ENCODE peak calls at places on chromosome 11, in six cellular contexts. B, N, M, F, A and S are unnamed samples.

GRCh38 chr11:16895306-16895705 is 118.9 kb downstream of the PLEKHA7 start:
- DNase-seq in F (no peak), M (no peak), B (no peak), A (no peak), N (no peak), S (no peak)

GRCh38 chr11:34149786-34150185 is 44.4 kb downstream of the NAT10 start:
- DNase-seq in N (peak), B (peak), A (no peak), M (no peak), F (peak), S (no peak)

GRCh38 chr11:45651841-45652745 is 13.3 kb downstream of the CHST1 start:
- DNase-seq in A (no peak), M (no peak), B (no peak), N (no peak), F (no peak), S (no peak)

GRCh38 chr11:119647254-119647653 is 81.7 kb downstream of the NECTIN1 start:
- DNase-seq in M (no peak), A (no peak), N (no peak), B (no peak), F (no peak), S (no peak)

GRCh38 chr11:19679952-19680823 is 32.4 kb upstream of the NAV2 start:
- DNase-seq in F (no peak), A (peak), M (no peak), N (peak), B (peak), S (peak)

GRCh38 chr11:64868904-64869570 is 9.4 kb downstream of the EHD1 start:
- DNase-seq in M (no peak), B (peak), N (peak), F (no peak), A (no peak), S (no peak)

GRCh38 chr11:10926801-10927200 is 68.9 kb upstream of the ZBED5 start:
- DNase-seq in N (no peak), A (no peak), M (no peak), B (no peak), F (no peak), S (no peak)

GRCh38 chr11:86431258-86431657 is 56.6 kb downstream of the CCDC81 start:
- DNase-seq in B (no peak), M (no peak), F (no peak), N (no peak), A (no peak), S (no peak)

GRCh38 chr11:59141191-59141590 is 1.5 kb upstream of the FAM111A start:
- DNase-seq in A (no peak), B (no peak), M (no peak), F (no peak), N (no peak), S (no peak)

GRCh38 chr11:69129053-69129452 is 26.7 kb upstream of the SMIM38 start:
- DNase-seq in M (no peak), F (no peak), A (no peak), B (no peak), N (no peak), S (no peak)

GRCh38 chr11:80383655-80384054 is 942.8 kb upstream of the TENM4 start:
- DNase-seq in A (no peak), F (no peak), M (no peak), B (peak), N (no peak), S (no peak)

GRCh38 chr11:81237139-81237538 is 1496.5 kb downstream of the FAM181B start:
- DNase-seq in B (peak), F (no peak), M (peak), A (peak), N (no peak), S (no peak)

GRCh38 chr11:45298718-45299117 is 12.6 kb upstream of the SYT13 start:
- DNase-seq in A (no peak), F (peak), N (no peak), M (no peak), B (no peak), S (no peak)

GRCh38 chr11:120431633-120432032 is 79.9 kb upstream of the GRIK4 start:
- DNase-seq in A (no peak), F (peak), M (no peak), B (peak), N (no peak), S (no peak)

GRCh38 chr11:75424396-75424795 is 8.6 kb downstream of the KLHL35 start:
- DNase-seq in A (no peak), M (no peak), F (no peak), B (no peak), N (no peak), S (no peak)

GRCh38 chr11:13280323-13280722 is 2.7 kb downstream of the BMAL1 start:
- DNase-seq in B (no peak), N (no peak), M (no peak), F (no peak), A (no peak), S (no peak)

GRCh38 chr11:69157156-69157821 is 1.6 kb downstream of the SMIM38 start:
- DNase-seq in M (no peak), F (no peak), N (no peak), B (no peak), A (peak), S (peak)

GRCh38 chr11:10906521-10906920 is 48.7 kb upstream of the ZBED5 start:
- DNase-seq in B (peak), F (no peak), A (no peak), N (no peak), M (no peak), S (no peak)

GRCh38 chr11:78076733-78077403 is 2.8 kb downstream of the NDUFC2 start:
- DNase-seq in A (no peak), M (no peak), N (no peak), B (no peak), F (no peak), S (no peak)

GRCh38 chr11:111926505-111927391 is 8.0 kb downstream of the C11orf52 start:
- DNase-seq in A (peak), N (peak), F (peak), M (peak), B (peak), S (peak)

GRCh38 chr11:95266751-95267374 is 35.9 kb upstream of the SESN3 start:
- DNase-seq in F (no peak), A (no peak), N (no peak), B (no peak), M (no peak), S (no peak)

GRCh38 chr11:128089962-128090361 is 497.4 kb downstream of the ETS1 start:
- DNase-seq in M (no peak), N (no peak), B (no peak), A (no peak), F (no peak), S (no peak)

GRCh38 chr11:57713849-57714248 is 1.5 kb downstream of the TMX2 start:
- DNase-seq in B (no peak), N (no peak), F (no peak), A (no peak), M (no peak), S (no peak)

GRCh38 chr11:74021998-74022397 is 13.1 kb upstream of the UCP3 start:
- DNase-seq in N (no peak), F (no peak), B (no peak), M (no peak), A (no peak), S (no peak)

GRCh38 chr11:130585545-130585944 is 137.1 kb downstream of the ADAMTS15 start:
- DNase-seq in B (peak), A (no peak), M (no peak), F (no peak), N (no peak), S (no peak)

GRCh38 chr11:117058761-117059233 is 39.4 kb downstream of the SIK3 start:
- DNase-seq in A (peak), B (peak), M (no peak), N (no peak), F (no peak), S (no peak)

GRCh38 chr11:42555197-42555596 is 756.6 kb upstream of the API5 start:
- DNase-seq in M (no peak), B (no peak), N (no peak), F (no peak), A (no peak), S (no peak)